ENCODE peak calls at places on chromosome 4, in four cellular contexts. S is GM12878, F is K562, W is HepG2. Z is an unnamed sample.

GRCh38 chr4:149371021-149371420 is 444.6 kb downstream of the IQCM start:
- DNase-seq in W (peak), F (peak), S (no peak), Z (peak)

GRCh38 chr4:87804871-87805270 is 5.5 kb downstream of the IBSP start:
- DNase-seq in W (no peak), S (no peak), F (no peak), Z (no peak)

GRCh38 chr4:130183796-130184195 is 1087.8 kb downstream of the C4orf33 start:
- DNase-seq in F (no peak), S (no peak), W (no peak), Z (no peak)

GRCh38 chr4:5757536-5757935 is 46.5 kb downstream of the EVC start:
- DNase-seq in F (no peak), S (no peak), W (no peak), Z (no peak)

GRCh38 chr4:91116861-91117260 is 989.7 kb downstream of the CCSER1 start:
- DNase-seq in W (no peak), S (no peak), F (no peak), Z (no peak)

GRCh38 chr4:21879187-21879586 is 69.4 kb downstream of the KCNIP4 start:
- DNase-seq in S (no peak), F (no peak), W (peak), Z (peak)

GRCh38 chr4:26081795-26082498 is 167.9 kb downstream of the SMIM20 start:
- DNase-seq in W (peak), F (peak), S (no peak), Z (peak)

GRCh38 chr4:1711055-1711905 is 839 bp downstream of the SLBP start:
- DNase-seq in F (peak), W (no peak), S (no peak), Z (peak)

GRCh38 chr4:140153419-140153743 is 603 bp downstream of the MAML3 start:
- DNase-seq in S (no peak), W (no peak), F (no peak), Z (no peak)

GRCh38 chr4:185145572-185145971 is 2.5 kb downstream of the SLC25A4 start:
- DNase-seq in W (no peak), S (no peak), F (no peak), Z (no peak)

GRCh38 chr4:148091896-148092295 is 350.3 kb downstream of the NR3C2 start:
- DNase-seq in S (no peak), F (no peak), W (no peak), Z (no peak)

GRCh38 chr4:25013756-25014737 is 16.7 kb downstream of the LGI2 start:
- DNase-seq in F (no peak), S (no peak), W (no peak), Z (peak)
- TF ChIP-seq TARDBP in F (no peak), S (no peak), W (no peak), Z (no peak)

DNA sequence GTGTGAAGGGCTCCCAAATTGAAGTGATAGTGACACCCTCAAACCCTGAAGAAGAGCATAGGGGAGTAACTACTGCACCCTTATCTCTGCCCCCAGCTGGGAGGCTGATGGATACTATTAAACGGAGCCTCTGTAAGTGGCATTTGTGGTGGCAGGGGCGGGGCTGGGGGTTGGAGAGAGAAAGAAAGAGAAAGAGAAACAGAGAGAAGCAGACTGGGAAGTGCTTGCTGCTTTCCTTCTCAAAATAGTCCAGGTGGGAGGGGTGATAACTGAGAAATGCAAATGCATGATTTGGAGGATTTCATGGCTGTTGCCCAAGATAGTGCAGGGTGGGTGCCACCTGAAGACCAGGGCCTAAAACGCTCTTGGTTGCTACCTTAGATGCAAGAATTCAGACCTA is 253.5 kb upstream of the GATB start:
- DNase-seq in W (no peak), S (peak), F (no peak), Z (no peak)
- TF ChIP-seq TARDBP in W (no peak), S (no peak), F (no peak), Z (no peak)

GRCh38 chr4:41839945-41840854 is 91.7 kb upstream of the PHOX2B start:
- DNase-seq in S (peak), W (no peak), F (no peak), Z (no peak)
- TF ChIP-seq TARDBP in S (no peak), W (no peak), F (no peak), Z (no peak)

DNA sequence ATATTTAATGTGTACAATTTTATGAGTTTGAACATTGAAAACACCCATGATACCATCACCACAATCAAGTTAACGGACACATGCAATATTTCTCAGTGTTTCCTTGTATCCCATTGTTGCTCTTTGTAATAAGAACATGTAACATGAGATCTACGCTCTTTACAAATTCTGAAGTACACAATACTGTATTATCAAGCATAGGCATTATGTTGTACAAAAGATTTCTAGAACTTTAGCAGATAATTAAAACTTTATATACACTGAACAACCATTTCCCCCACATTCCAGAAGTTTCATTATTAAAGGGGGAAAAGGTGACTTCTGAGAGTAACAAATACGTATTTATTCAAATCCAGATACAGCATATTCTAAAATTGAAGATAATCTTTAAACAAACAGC is 114.5 kb downstream of the SLC10A7 start:
- DNase-seq in S (no peak), W (no peak), F (no peak), Z (no peak)
- TF ChIP-seq TARDBP in S (no peak), W (no peak), F (no peak), Z (no peak)

DNA sequence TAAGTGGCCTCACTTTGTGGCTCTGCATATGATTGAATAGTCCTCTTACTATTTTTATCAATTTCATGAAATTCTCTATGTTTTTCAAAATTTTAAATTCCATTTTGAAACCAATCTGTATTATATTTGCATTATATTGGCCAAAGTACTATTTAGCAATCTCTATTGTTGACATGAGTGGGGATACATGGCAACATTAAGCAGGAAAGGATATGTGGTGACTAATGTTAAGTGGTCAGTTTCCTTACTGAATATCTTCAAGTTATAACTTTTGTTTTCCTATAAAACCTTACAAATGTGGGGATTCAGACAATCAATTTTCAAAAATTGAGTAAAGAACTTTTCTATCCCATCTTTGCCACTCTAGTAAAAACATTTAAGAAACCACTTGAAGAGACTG is 10.2 kb downstream of the BBS7 start:
- DNase-seq in F (no peak), S (no peak), W (no peak), Z (no peak)
- TF ChIP-seq TARDBP in F (no peak), S (no peak), W (no peak), Z (no peak)

GRCh38 chr4:100986360-100986868 is 360.9 kb downstream of the PPP3CA start:
- DNase-seq in F (no peak), S (no peak), W (peak), Z (no peak)
- TF ChIP-seq TARDBP in F (no peak), S (no peak), W (no peak), Z (no peak)